ENCODE peak calls at places on chromosomes 4 and X, in ten cellular contexts. One of them, this sample, is unnamed.

GRCh38 chrX:75155454-75155829 is 641 bp downstream of the ABCB7 start:
- DNase-seq in GM12891: no peak
- DNase-seq in astrocyte: no peak
- DNase-seq in HCEC 1CT: peak
- DNase-seq in NCI-H1436: no peak
- DNase-seq in GM23248: peak
- DNase-seq in NCI-H1930: no peak
- DNase-seq in lower leg skin: no peak
- DNase-seq in activated CD4-positive, alpha-beta T cell treated with anti-CD3 and anti-CD28 coated beads for 48 hours: no peak
- DNase-seq in NCI-H774: no peak
- DNase-seq in this sample: no peak

GRCh38 chrX:65667503-65668355 is at the start of gene MSN:
- DNase-seq in astrocyte: no peak
- DNase-seq in activated CD4-positive, alpha-beta T cell treated with anti-CD3 and anti-CD28 coated beads for 48 hours: peak
- DNase-seq in GM23248: peak
- DNase-seq in NCI-H1930: no peak
- DNase-seq in NCI-H774: no peak
- DNase-seq in GM12891: peak
- DNase-seq in lower leg skin: peak
- DNase-seq in NCI-H1436: no peak
- DNase-seq in HCEC 1CT: peak
- DNase-seq in this sample: no peak

GRCh38 chr4:183082053-183082452 is 17.0 kb upstream of the WWC2 start:
- DNase-seq in HCEC 1CT: no peak
- DNase-seq in activated CD4-positive, alpha-beta T cell treated with anti-CD3 and anti-CD28 coated beads for 48 hours: no peak
- DNase-seq in astrocyte: no peak
- DNase-seq in lower leg skin: no peak
- DNase-seq in GM12891: no peak
- DNase-seq in NCI-H1930: no peak
- DNase-seq in NCI-H1436: no peak
- DNase-seq in NCI-H774: no peak
- DNase-seq in GM23248: no peak
- DNase-seq in this sample: no peak

GRCh38 chr4:52658671-52659015 is 458 bp downstream of the USP46 start:
- DNase-seq in lower leg skin: no peak
- DNase-seq in GM12891: peak
- DNase-seq in NCI-H1436: no peak
- DNase-seq in NCI-H774: no peak
- DNase-seq in GM23248: peak
- DNase-seq in HCEC 1CT: no peak
- DNase-seq in activated CD4-positive, alpha-beta T cell treated with anti-CD3 and anti-CD28 coated beads for 48 hours: no peak
- DNase-seq in NCI-H1930: no peak
- DNase-seq in astrocyte: no peak
- DNase-seq in this sample: no peak

GRCh38 chr4:1487106-1487505 is 80.9 kb upstream of the NKX1-1 start:
- DNase-seq in GM12891: no peak
- DNase-seq in lower leg skin: no peak
- DNase-seq in NCI-H1436: no peak
- DNase-seq in GM23248: no peak
- DNase-seq in NCI-H1930: no peak
- DNase-seq in astrocyte: no peak
- DNase-seq in NCI-H774: no peak
- DNase-seq in activated CD4-positive, alpha-beta T cell treated with anti-CD3 and anti-CD28 coated beads for 48 hours: no peak
- DNase-seq in HCEC 1CT: no peak
- DNase-seq in this sample: no peak

GRCh38 chr4:158496030-158496741 is 25.5 kb upstream of the RXFP1 start:
- DNase-seq in GM23248: peak
- DNase-seq in astrocyte: no peak
- DNase-seq in NCI-H1436: no peak
- DNase-seq in NCI-H1930: no peak
- DNase-seq in GM12891: no peak
- DNase-seq in activated CD4-positive, alpha-beta T cell treated with anti-CD3 and anti-CD28 coated beads for 48 hours: peak
- DNase-seq in lower leg skin: no peak
- DNase-seq in NCI-H774: peak
- DNase-seq in HCEC 1CT: no peak
- DNase-seq in this sample: no peak

GRCh38 chr4:122542411-122543236 is 78.2 kb downstream of the IL21 start:
- DNase-seq in GM23248: peak
- DNase-seq in NCI-H1436: no peak
- DNase-seq in NCI-H774: no peak
- DNase-seq in activated CD4-positive, alpha-beta T cell treated with anti-CD3 and anti-CD28 coated beads for 48 hours: no peak
- DNase-seq in GM12891: peak
- DNase-seq in NCI-H1930: no peak
- DNase-seq in astrocyte: peak
- DNase-seq in HCEC 1CT: peak
- DNase-seq in lower leg skin: no peak
- DNase-seq in this sample: no peak

GRCh38 chrX:15816886-15817285 is 26.6 kb downstream of the ZRSR2 start:
- DNase-seq in HCEC 1CT: no peak
- DNase-seq in NCI-H1436: no peak
- DNase-seq in lower leg skin: no peak
- DNase-seq in GM23248: no peak
- DNase-seq in NCI-H1930: no peak
- DNase-seq in GM12891: no peak
- DNase-seq in activated CD4-positive, alpha-beta T cell treated with anti-CD3 and anti-CD28 coated beads for 48 hours: peak
- DNase-seq in NCI-H774: no peak
- DNase-seq in astrocyte: peak
- DNase-seq in this sample: no peak

GRCh38 chrX:19137064-19137463 is 14.8 kb upstream of the ADGRG2 start:
- DNase-seq in NCI-H1436: no peak
- DNase-seq in lower leg skin: no peak
- DNase-seq in GM23248: peak
- DNase-seq in astrocyte: no peak
- DNase-seq in NCI-H774: no peak
- DNase-seq in NCI-H1930: no peak
- DNase-seq in HCEC 1CT: no peak
- DNase-seq in activated CD4-positive, alpha-beta T cell treated with anti-CD3 and anti-CD28 coated beads for 48 hours: no peak
- DNase-seq in GM12891: no peak
- DNase-seq in this sample: no peak

This sample was measured in Panc1.